ENCODE peak calls at places on chromosomes 3 and 15, in six cellular contexts. K is WTC11, I is K562, V is endothelial cell of umbilical vein, X is H1, N is A549. U is an unnamed sample.

GRCh38 chr3:49238274-49239127 is 38.5 kb downstream of the C3orf62 start:
- DNase-seq in X (no peak), K (no peak), I (peak; percentile 48), V (peak; percentile 99), N (no peak), U (peak; percentile 88)

GRCh38 chr15:80567721-80568157 is 127.4 kb upstream of the ABHD17C start:
- DNase-seq in N (peak; percentile 84), V (peak; percentile 88), K (peak; percentile 52), I (peak; percentile 26), X (peak; percentile 59), U (peak; percentile 72)

GRCh38 chr3:192636517-192637444 is 90.6 kb downstream of the FGF12 start:
- DNase-seq in V (no peak), K (no peak), I (no peak), X (no peak), N (no peak), U (no peak)

GRCh38 chr3:79672075-79672474 is 95.7 kb downstream of the ROBO1 start:
- DNase-seq in V (no peak), I (no peak), K (no peak), X (no peak), N (no peak), U (no peak)

GRCh38 chr15:89167267-89168176 is 53.9 kb downstream of the RLBP1 start:
- DNase-seq in I (peak; percentile 48), V (peak; percentile 92), N (peak; percentile 44), K (no peak), X (no peak), U (peak; percentile 10)

GRCh38 chr15:67731112-67731761 is 94.1 kb upstream of the SKOR1 start:
- DNase-seq in N (no peak), I (no peak), K (no peak), X (no peak), V (no peak), U (no peak)

GRCh38 chr15:58864602-58865419 is 68.7 kb downstream of the SLTM start:
- DNase-seq in N (no peak), X (peak; percentile 27), K (peak; percentile 64), I (no peak), V (no peak), U (peak; percentile 95)

GRCh38 chr3:48688032-48688736 is 2.5 kb upstream of the NCKIPSD start:
- DNase-seq in V (no peak), X (no peak), K (no peak), I (no peak), N (no peak), U (no peak)

GRCh38 chr15:38002883-38003477 is 68.5 kb downstream of the TMCO5A start:
- DNase-seq in K (peak; percentile 79), X (peak; percentile 27), V (peak; percentile 75), I (no peak), N (peak; percentile 66), U (peak; percentile 49)

GRCh38 chr3:51340311-51340829 is 44.7 kb upstream of the MANF start:
- DNase-seq in N (peak; percentile 77), K (no peak), V (peak; percentile 89), X (no peak), I (no peak), U (peak; percentile 72)

GRCh38 chr15:100924436-100924835 is 5.3 kb downstream of the LRRK1 start:
- DNase-seq in V (no peak), X (no peak), K (no peak), N (no peak), I (no peak), U (no peak)

GRCh38 chr3:23706116-23706515 is 99.6 kb upstream of the UBE2E1 start:
- DNase-seq in I (no peak), X (no peak), N (no peak), V (no peak), K (no peak), U (no peak)

GRCh38 chr3:123389338-123389910 is 59.5 kb downstream of the ADCY5 start:
- DNase-seq in I (no peak), K (no peak), X (no peak), N (no peak), V (no peak), U (no peak)

GRCh38 chr3:195845483-195845882 is 33.8 kb upstream of the MUC4 start:
- DNase-seq in I (no peak), N (no peak), V (no peak), K (no peak), X (no peak), U (no peak)

GRCh38 chr3:29215948-29216347 is 64.9 kb upstream of the RBMS3 start:
- DNase-seq in V (no peak), I (no peak), X (no peak), N (no peak), K (no peak), U (no peak)

GRCh38 chr3:105829879-105830622 is 38.8 kb downstream of the CBLB start:
- DNase-seq in X (no peak), I (no peak), V (peak; percentile 84), N (no peak), K (no peak), U (no peak)

GRCh38 chr3:46300461-46300789 is 53.5 kb upstream of the CCR2 start:
- DNase-seq in I (no peak), K (no peak), N (no peak), V (no peak), X (no peak), U (no peak)

GRCh38 chr3:42491876-42492507 is 10.5 kb upstream of the VIPR1 start:
- DNase-seq in X (no peak), I (no peak), K (no peak), V (no peak), N (no peak), U (no peak)

GRCh38 chr3:50248387-50248786 is 12.4 kb downstream of the GNAI2 start:
- DNase-seq in X (no peak), I (no peak), V (peak; percentile 77), K (no peak), N (no peak), U (no peak)

GRCh38 chr3:123859177-123859576 is 25.0 kb downstream of the MYLK start:
- DNase-seq in I (no peak), K (no peak), N (no peak), X (no peak), V (no peak), U (no peak)

GRCh38 chr3:18946524-18946923 is 201.8 kb upstream of the KCNH8 start:
- DNase-seq in X (peak; percentile 29), I (no peak), K (no peak), N (peak; percentile 20), V (no peak), U (peak; percentile 1)

GRCh38 chr3:31043184-31043819 is 148.8 kb upstream of the GADL1 start:
- DNase-seq in N (no peak), K (no peak), V (no peak), X (no peak), I (no peak), U (no peak)

GRCh38 chr3:139222100-139222657 is 121.6 kb upstream of the MRPS22 start:
- DNase-seq in X (no peak), N (no peak), I (peak; percentile 36), K (no peak), V (no peak), U (no peak)

GRCh38 chr3:136802481-136802996 is 16.4 kb upstream of the SLC35G2 start:
- DNase-seq in K (no peak), N (no peak), I (no peak), X (no peak), V (peak; percentile 60), U (no peak)

GRCh38 chr3:84440306-84440705 is 518.5 kb upstream of the CADM2 start:
- DNase-seq in K (peak; percentile 23), I (no peak), V (no peak), N (no peak), X (no peak), U (no peak)

GRCh38 chr3:151423091-151423490 is 37.8 kb downstream of the IGSF10 start:
- DNase-seq in V (no peak), K (no peak), X (no peak), I (no peak), N (no peak), U (no peak)

GRCh38 chr3:6770376-6770648 is 90.6 kb upstream of the GRM7 start:
- DNase-seq in V (no peak), I (no peak), X (no peak), N (no peak), K (no peak), U (no peak)
- TF ChIP-seq JUN in V (no peak), I (no peak), X (no peak), N (no peak), K (no peak), U (no peak)

GRCh38 chr3:24968076-24968475 is 460.0 kb upstream of the RARB start:
- DNase-seq in X (no peak), V (no peak), I (no peak), N (no peak), K (no peak), U (no peak)

GRCh38 chr3:24958910-24959447 is 464.3 kb upstream of the THRB start:
- DNase-seq in N (no peak), I (no peak), V (no peak), X (no peak), K (no peak), U (no peak)

GRCh38 chr3:24965706-24966105 is 462.4 kb upstream of the RARB start:
- DNase-seq in K (no peak), I (no peak), N (no peak), X (no peak), V (no peak), U (no peak)

DNA sequence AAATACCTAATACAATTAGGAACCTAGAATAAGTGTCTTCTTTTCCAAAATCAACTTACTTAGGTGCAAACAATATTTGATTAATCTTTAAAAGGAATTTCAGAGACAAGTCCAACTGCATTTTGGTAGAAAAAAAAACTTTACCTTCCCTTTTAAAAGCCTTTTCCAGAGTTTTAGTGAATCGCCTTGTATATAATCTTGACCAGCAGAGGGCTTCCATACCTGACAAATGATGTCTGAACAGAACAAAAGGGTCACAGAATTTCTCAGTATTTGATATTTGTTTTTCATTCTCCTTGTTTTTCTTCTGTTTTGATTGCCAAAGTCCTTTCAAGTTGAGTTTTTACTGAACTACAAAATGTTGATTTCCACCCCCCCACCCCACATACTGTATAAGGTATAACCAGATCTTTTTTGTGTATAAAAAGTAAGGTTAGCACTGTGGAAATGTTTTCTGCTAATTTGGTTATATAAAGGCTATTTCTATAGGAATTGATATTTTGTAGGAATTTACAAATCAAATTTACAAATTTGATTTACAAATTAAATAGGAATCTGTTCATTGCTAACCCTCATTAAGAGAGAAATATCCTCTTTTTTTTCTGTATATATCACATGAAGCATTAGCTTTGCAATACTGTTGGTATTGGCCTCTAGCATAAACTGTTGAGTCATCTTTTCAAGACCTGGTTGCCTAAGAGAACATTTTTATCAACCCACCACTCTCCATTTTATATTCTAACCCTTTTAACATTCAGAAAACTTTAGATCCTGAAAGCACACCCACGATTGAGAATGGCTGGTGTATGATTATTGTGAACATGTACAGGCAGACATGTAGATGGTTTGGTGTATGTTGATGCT is 464.1 kb upstream of the RARB start:
- DNase-seq in X (no peak), I (no peak), V (peak; percentile 40), K (no peak), N (peak; percentile 39), U (peak; percentile 15)
- TF ChIP-seq JUN in X (no peak), I (no peak), V (no peak), K (no peak), N (no peak), U (no peak)

DNA sequence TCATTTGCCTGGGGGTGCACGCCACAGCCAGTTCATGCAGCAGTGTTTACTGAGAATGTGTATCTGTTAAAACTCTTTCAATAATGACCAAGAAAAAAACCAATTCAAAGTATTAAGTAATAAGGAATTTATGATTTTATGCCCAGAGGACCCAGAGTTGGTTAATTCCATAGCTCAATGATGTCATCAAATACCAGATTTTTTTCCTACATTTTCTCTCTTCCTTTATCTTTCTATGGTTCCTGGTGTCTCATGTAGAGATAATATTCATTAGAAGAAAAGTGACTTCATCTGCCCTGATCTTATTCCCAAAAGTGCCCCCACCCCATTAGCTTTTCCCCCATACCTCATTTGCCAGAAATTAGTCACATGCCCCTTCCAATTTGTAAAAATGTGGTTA is 44.6 kb upstream of the LMCD1 start:
- DNase-seq in K (no peak), I (no peak), X (no peak), V (no peak), N (no peak), U (no peak)
- TF ChIP-seq JUN in K (no peak), I (no peak), X (no peak), V (no peak), N (no peak), U (no peak)

GRCh38 chr15:43901485-43901884 is 74.7 kb downstream of the WDR76 start:
- DNase-seq in I (no peak), K (no peak), N (no peak), V (no peak), X (no peak), U (no peak)
- TF ChIP-seq JUN in I (no peak), K (no peak), N (no peak), V (no peak), X (no peak), U (no peak)